ENCODE peak calls at places on chromosome 19, in ten cellular contexts. O is GM12864; V is Kasumi-1; N is stimulated activated CD8-positive, alpha-beta memory T cell treated with anti-CD3 and anti-CD28 coated beads, Interleukin-4, amount 100 ng/mL, for 1 hour; T is NCI-H774; F is AG09319; G is cardiac septum; R is NCI-H1105; U is fibroblast of pulmonary artery; W is A549. B is an unnamed sample.

GRCh38 chr19:2810141-2811091 is 9.3 kb upstream of the ZNF554 start:
- DNase-seq in O (no peak), V (no peak), N (no peak), T (no peak), F (no peak), G (no peak), R (no peak), U (no peak), W (no peak), B (no peak)

GRCh38 chr19:19480688-19481087 is 34.7 kb downstream of the TSSK6 start:
- DNase-seq in O (no peak), V (no peak), N (no peak), T (no peak), F (no peak), G (no peak), R (no peak), U (no peak), W (no peak), B (no peak)

GRCh38 chr19:54952591-54953344 is 5.4 kb upstream of the NLRP7 start:
- DNase-seq in O (no peak), V (peak), N (no peak), T (no peak), F (no peak), G (no peak), R (no peak), U (no peak), W (peak), B (no peak)

GRCh38 chr19:10677796-10678195 is 23.4 kb upstream of the QTRT1 start:
- DNase-seq in O (no peak), V (no peak), N (no peak), T (no peak), F (no peak), G (no peak), R (no peak), U (no peak), W (no peak), B (no peak)

GRCh38 chr19:41708481-41708880 is at the start of gene CEACAM5:
- DNase-seq in O (no peak), V (no peak), N (no peak), T (peak), F (no peak), G (no peak), R (no peak), U (no peak), W (no peak), B (no peak)

GRCh38 chr19:16470541-16470910 is 1.2 kb downstream of the EPS15L1 start:
- DNase-seq in O (no peak), V (no peak), N (no peak), T (no peak), F (no peak), G (no peak), R (no peak), U (no peak), W (no peak), B (peak)

GRCh38 chr19:10551698-10552301 is 8.1 kb downstream of the ATG4D start:
- DNase-seq in O (no peak), V (peak), N (no peak), T (no peak), F (no peak), G (no peak), R (no peak), U (peak), W (peak), B (peak)

GRCh38 chr19:28284389-28284788 is 928.6 kb downstream of the UQCRFS1 start:
- DNase-seq in O (no peak), V (no peak), N (no peak), T (no peak), F (no peak), G (no peak), R (no peak), U (no peak), W (no peak), B (no peak)

GRCh38 chr19:43439183-43440063 is 24.7 kb downstream of the TEX101 start:
- DNase-seq in O (no peak), V (peak), N (no peak), T (no peak), F (peak), G (no peak), R (no peak), U (peak), W (peak), B (no peak)

GRCh38 chr19:36331353-36332228 is 47.4 kb downstream of the ZFP14 start:
- DNase-seq in O (peak), V (no peak), N (peak), T (peak), F (peak), G (peak), R (no peak), U (peak), W (peak), B (peak)

GRCh38 chr19:31269425-31270127 is 79.7 kb downstream of the TSHZ3 start:
- DNase-seq in O (no peak), V (no peak), N (no peak), T (no peak), F (no peak), G (peak), R (no peak), U (no peak), W (no peak), B (no peak)

GRCh38 chr19:33819875-33820781 is 23.5 kb downstream of the KCTD15 start:
- DNase-seq in O (no peak), V (peak), N (no peak), T (no peak), F (peak), G (peak), R (peak), U (peak), W (peak), B (no peak)

GRCh38 chr19:38437917-38438316 is 4.4 kb downstream of the RYR1 start:
- DNase-seq in O (no peak), V (no peak), N (no peak), T (no peak), F (no peak), G (no peak), R (no peak), U (no peak), W (no peak), B (no peak)